ENCODE peak calls at places on chromosomes 7 and 10, in five cellular contexts. P, D, B, G and X are unnamed samples.

GRCh38 chr10:46546591-46547330 is 9.7 kb downstream of the GPRIN2 start:
- DNase-seq in G (peak), P (peak), B (peak), D (peak), X (no peak)

GRCh38 chr7:51080622-51081269 is 235.9 kb downstream of the COBL start:
- DNase-seq in P (no peak), G (no peak), D (no peak), B (no peak), X (no peak)

GRCh38 chr10:43203491-43204393 is 63.1 kb downstream of the RASGEF1A start:
- DNase-seq in G (peak), P (peak), B (no peak), D (no peak), X (no peak)

GRCh38 chr10:43343126-43343525 is 28.3 kb upstream of the FXYD4 start:
- DNase-seq in G (no peak), D (no peak), P (no peak), B (no peak), X (no peak)

GRCh38 chr7:52547301-52547920 is 488.0 kb upstream of the POM121L12 start:
- DNase-seq in P (peak), G (no peak), B (no peak), D (no peak), X (no peak)

GRCh38 chr10:70445718-70446485 is 4.4 kb upstream of the NODAL start:
- DNase-seq in P (peak), D (no peak), G (no peak), B (no peak), X (no peak)

GRCh38 chr10:4351723-4352565 is 474.1 kb upstream of the AKR1E2 start:
- DNase-seq in G (no peak), B (no peak), P (no peak), D (no peak), X (no peak)

GRCh38 chr10:78964274-78964951 is 104.4 kb upstream of the ZMIZ1 start:
- DNase-seq in G (no peak), D (no peak), B (no peak), P (no peak), X (no peak)

GRCh38 chr10:3747984-3748383 is 37.0 kb downstream of the KLF6 start:
- DNase-seq in B (peak), D (no peak), G (no peak), P (peak), X (no peak)

GRCh38 chr7:107480932-107481331 is 11.1 kb downstream of the GPR22 start:
- DNase-seq in P (no peak), G (no peak), B (no peak), D (no peak), X (no peak)

GRCh38 chr7:17405786-17406185 is 107.3 kb downstream of the AHR start:
- DNase-seq in D (no peak), P (no peak), B (no peak), G (no peak), X (no peak)

GRCh38 chr7:30734497-30734896 is 17.4 kb upstream of the INMT start:
- DNase-seq in B (no peak), P (no peak), D (no peak), G (no peak), X (no peak)

GRCh38 chr10:126387931-126388911 is at the start of gene ADAM12:
- DNase-seq in B (no peak), D (peak), G (peak), P (no peak), X (no peak)

GRCh38 chr10:55627526-55628170 is 733.4 kb downstream of the ZWINT start:
- DNase-seq in D (no peak), G (peak), P (no peak), B (no peak), X (no peak)

GRCh38 chr10:44958196-44958896 is 1.3 kb upstream of the RASSF4 start:
- DNase-seq in D (no peak), B (no peak), P (no peak), G (no peak), X (peak)

GRCh38 chr7:39952378-39952777 is 2.3 kb downstream of the CDK13 start:
- DNase-seq in G (no peak), B (no peak), D (no peak), P (no peak), X (no peak)

GRCh38 chr7:4769753-4770152 is 5.7 kb upstream of the AP5Z1 start:
- DNase-seq in B (no peak), D (no peak), P (no peak), G (no peak), X (peak)

GRCh38 chr7:24029068-24029467 is 254.9 kb upstream of the NPY start:
- DNase-seq in G (no peak), B (no peak), P (no peak), D (no peak), X (no peak)

GRCh38 chr7:93926800-93927199 is 5.3 kb downstream of the GNG11 start:
- DNase-seq in D (no peak), B (no peak), P (no peak), G (no peak), X (no peak)

GRCh38 chr7:40584667-40585433 is 450.0 kb downstream of the SUGCT start:
- DNase-seq in P (no peak), B (no peak), G (no peak), D (no peak), X (no peak)

GRCh38 chr7:1058821-1059199 is 14.5 kb downstream of the GPR146 start:
- DNase-seq in G (no peak), P (no peak), D (no peak), B (no peak), X (no peak)

GRCh38 chr10:87504307-87504666 is 406 bp upstream of the MINPP1 start:
- DNase-seq in D (no peak), P (no peak), G (no peak), B (no peak), X (no peak)

GRCh38 chr10:124743188-124744046 is 761 bp downstream of the FAM53B start:
- DNase-seq in G (peak), B (no peak), P (peak), D (no peak), X (no peak)

GRCh38 chr7:150449206-150449956 is 1.0 kb upstream of the GIMAP8 start:
- DNase-seq in B (no peak), G (no peak), P (no peak), D (no peak), X (no peak)
- H3K4me3 ChIP-seq in B (no peak), G (no peak), P (no peak), D (no peak), X (no peak)

DNA sequence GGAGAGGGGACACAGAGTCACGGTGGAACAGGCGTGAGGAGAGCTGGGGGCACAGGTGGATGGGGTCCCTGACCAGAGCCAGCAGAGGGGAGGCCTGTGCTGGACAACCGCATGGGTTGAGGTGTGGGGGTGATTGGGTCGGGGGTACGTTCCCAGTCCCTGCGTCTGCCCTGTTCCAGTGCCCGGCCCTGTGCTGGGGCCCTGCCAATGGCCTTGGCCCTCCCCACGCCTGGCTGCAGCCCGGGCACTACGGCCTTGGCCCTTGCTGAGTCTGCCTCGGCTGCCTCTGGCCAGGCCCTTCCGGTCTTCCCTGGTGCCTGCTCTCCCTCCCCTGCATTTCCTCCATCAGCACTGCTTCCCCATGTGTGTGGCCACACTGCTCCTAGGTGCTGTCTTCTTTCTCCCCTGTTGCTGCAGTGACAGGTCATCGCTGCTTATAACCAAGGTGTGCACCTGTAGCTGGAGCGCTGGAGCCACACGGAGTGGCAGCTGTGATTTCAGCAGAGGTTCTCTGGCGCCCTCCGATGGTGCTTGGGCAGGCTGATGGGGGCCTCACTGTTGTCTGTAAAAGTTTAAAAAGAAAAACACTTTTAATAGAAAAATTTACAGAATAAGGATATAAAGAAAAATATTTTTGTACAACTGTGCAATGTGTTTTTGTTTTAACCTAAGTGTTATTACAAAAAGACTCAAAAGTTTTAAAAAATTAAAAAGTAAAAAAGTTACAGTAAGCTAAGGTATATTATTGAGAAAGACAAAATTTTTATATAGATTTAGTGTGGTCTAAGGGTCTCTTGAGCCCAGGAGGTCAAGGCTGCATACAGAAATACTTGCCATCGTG is 45.2 kb upstream of the BHLHA15 start:
- DNase-seq in B (peak), P (peak), G (peak), D (peak), X (no peak)
- TF ChIP-seq CTCF in B (peak), P (peak), G (peak), D (peak), X (peak)

GRCh38 chr7:36155811-36156361 is 2.8 kb downstream of the EEPD1 start:
- DNase-seq in D (peak), B (peak), P (no peak), G (peak), X (no peak)

GRCh38 chr7:36160313-36160712 is 7.3 kb downstream of the EEPD1 start:
- DNase-seq in B (no peak), D (no peak), G (no peak), P (no peak), X (no peak)

GRCh38 chr7:36159618-36160017 is 6.6 kb downstream of the EEPD1 start:
- DNase-seq in G (no peak), B (no peak), D (no peak), P (no peak), X (no peak)

GRCh38 chr7:36158321-36158605 is 5.2 kb downstream of the EEPD1 start:
- DNase-seq in G (no peak), D (no peak), P (no peak), B (no peak), X (no peak)

GRCh38 chr7:36157506-36158320 is 4.7 kb downstream of the EEPD1 start:
- DNase-seq in G (no peak), B (no peak), P (no peak), D (no peak), X (no peak)
- H3K4me3 ChIP-seq in G (no peak), B (no peak), P (no peak), D (no peak), X (no peak)

GRCh38 chr7:150860291-150860977 is 8.1 kb downstream of the AOC1 start:
- DNase-seq in B (no peak), P (no peak), G (no peak), D (no peak), X (no peak)
- TF ChIP-seq CTCF in B (no peak), P (peak), G (no peak), D (no peak), X (no peak)